ENCODE peak calls at places on chromosomes 1 and 21, in seven cellular contexts. L, N, Y, G, H, I and B are unnamed samples.

GRCh38 chr21:26127073-26127814 is 43.3 kb downstream of the APP start:
- DNase-seq in L (no peak), N (no peak), Y (no peak), G (no peak), H (no peak), I (no peak), B (no peak)

GRCh38 chr21:28256420-28256831 is 736.3 kb downstream of the LTN1 start:
- DNase-seq in L (no peak), N (no peak), Y (no peak), G (no peak), H (no peak), I (no peak), B (no peak)

GRCh38 chr1:178470411-178470960 is 26.3 kb downstream of the CLEC20A start:
- DNase-seq in L (no peak), N (no peak), Y (peak; percentile 10), G (no peak), H (no peak), I (no peak), B (no peak)

GRCh38 chr1:24047101-24047459 is 64.9 kb downstream of the MYOM3 start:
- DNase-seq in L (peak; percentile 75), N (peak; percentile 42), Y (peak; percentile 89), G (peak; percentile 28), H (peak; percentile 38), I (peak; percentile 57), B (no peak)

GRCh38 chr1:208919371-208919770 is 664.1 kb upstream of the CAMK1G start:
- DNase-seq in L (no peak), N (no peak), Y (peak; percentile 94), G (no peak), H (no peak), I (no peak), B (no peak)

GRCh38 chr1:210597555-210598134 is 268.9 kb downstream of the HHAT start:
- DNase-seq in L (no peak), N (no peak), Y (peak; percentile 89), G (no peak), H (peak; percentile 42), I (peak; percentile 95), B (no peak)

GRCh38 chr1:59880001-59880400 is 46.6 kb downstream of the CYP2J2 start:
- DNase-seq in L (no peak), N (no peak), Y (no peak), G (no peak), H (no peak), I (no peak), B (no peak)

GRCh38 chr1:19436716-19437476 is 48.4 kb downstream of the CAPZB start:
- DNase-seq in L (peak; percentile 71), N (peak; percentile 89), Y (peak; percentile 6), G (no peak), H (peak; percentile 62), I (no peak), B (no peak)

GRCh38 chr1:216183007-216183406 is 240.2 kb downstream of the USH2A start:
- DNase-seq in L (no peak), N (no peak), Y (peak; percentile 76), G (no peak), H (no peak), I (no peak), B (peak; percentile 64)

GRCh38 chr1:181486098-181486420 is 2.7 kb downstream of the CACNA1E start:
- DNase-seq in L (no peak), N (no peak), Y (no peak), G (no peak), H (no peak), I (no peak), B (no peak)

GRCh38 chr1:18957136-18957521 is 653 bp upstream of the IFFO2 start:
- DNase-seq in L (no peak), N (peak; percentile 47), Y (no peak), G (no peak), H (peak; percentile 63), I (no peak), B (no peak)

GRCh38 chr1:10599194-10599861 is 124.6 kb downstream of the PEX14 start:
- DNase-seq in L (no peak), N (no peak), Y (peak; percentile 82), G (no peak), H (no peak), I (peak; percentile 86), B (no peak)

GRCh38 chr21:34129039-34129891 is 55.9 kb downstream of the MRPS6 start:
- DNase-seq in L (peak; percentile 55), N (peak; percentile 44), Y (peak; percentile 14), G (peak; percentile 38), H (no peak), I (no peak), B (no peak)

GRCh38 chr1:157142765-157143423 is 4.7 kb upstream of the ETV3 start:
- DNase-seq in L (no peak), N (no peak), Y (peak; percentile 34), G (no peak), H (no peak), I (no peak), B (no peak)

GRCh38 chr1:151763990-151764389 is 694 bp upstream of the MRPL9 start:
- DNase-seq in L (no peak), N (no peak), Y (no peak), G (no peak), H (no peak), I (no peak), B (no peak)

GRCh38 chr1:107702946-107703571 is 261.9 kb downstream of the VAV3 start:
- DNase-seq in L (no peak), N (no peak), Y (peak; percentile 59), G (no peak), H (no peak), I (peak; percentile 45), B (no peak)

GRCh38 chr1:117616356-117616755 is 10.5 kb downstream of the TENT5C start:
- DNase-seq in L (no peak), N (peak; percentile 75), Y (no peak), G (no peak), H (no peak), I (no peak), B (no peak)

GRCh38 chr21:18114735-18115134 is 129.9 kb upstream of the CHODL start:
- DNase-seq in L (no peak), N (no peak), Y (no peak), G (no peak), H (no peak), I (no peak), B (no peak)

GRCh38 chr1:205670611-205671430 is 9.5 kb downstream of the SLC45A3 start:
- DNase-seq in L (no peak), N (no peak), Y (no peak), G (no peak), H (no peak), I (no peak), B (no peak)

GRCh38 chr1:208111646-208112200 is 132.5 kb downstream of the PLXNA2 start:
- DNase-seq in L (no peak), N (no peak), Y (no peak), G (no peak), H (no peak), I (no peak), B (no peak)

DNA sequence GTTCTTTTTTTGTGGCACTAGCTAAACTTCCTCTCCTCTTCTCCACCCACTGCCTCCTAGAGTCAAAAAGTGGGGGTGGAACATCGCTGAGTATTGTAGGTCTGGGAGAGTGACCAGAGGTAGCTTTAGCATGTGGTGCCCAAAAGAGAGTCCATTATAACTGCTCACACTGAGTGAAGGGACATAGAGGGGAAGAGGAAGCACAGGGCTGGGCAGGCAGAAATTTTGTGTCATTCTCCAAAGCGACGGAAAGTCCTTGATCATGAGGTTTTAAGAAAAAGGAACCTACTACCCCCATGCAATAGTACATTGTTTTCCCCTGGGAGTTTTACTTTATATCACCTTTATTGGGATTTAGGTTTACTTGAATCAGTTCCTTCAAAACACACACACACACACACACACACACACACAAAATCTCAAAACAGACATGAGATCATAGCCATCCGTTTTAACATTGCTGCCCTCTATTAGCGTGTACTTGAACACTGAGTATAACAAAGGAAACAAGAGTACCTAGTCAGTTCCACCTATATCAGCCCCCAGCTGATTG is 4.1 kb downstream of the CD84 start:
- DNase-seq in L (no peak), N (no peak), Y (no peak), G (no peak), H (no peak), I (no peak), B (no peak)
- H3K4me1 ChIP-seq in L (no peaks in the 10 kb centered on the region), N (no peaks in the 10 kb centered on the region), Y (no peaks in the 10 kb centered on the region), G (no peaks in the 10 kb centered on the region), H (peaks cover 60% of the 10 kb centered on the region), I (no peaks in the 10 kb centered on the region), B (no peaks in the 10 kb centered on the region)

GRCh38 chr1:220747426-220748090 is 564 bp upstream of the MTARC2 start:
- DNase-seq in L (no peak), N (no peak), Y (no peak), G (no peak), H (no peak), I (no peak), B (peak; percentile 4)

GRCh38 chr1:220751130-220751529 is 3.0 kb downstream of the MTARC2 start:
- DNase-seq in L (no peak), N (peak; percentile 67), Y (no peak), G (no peak), H (no peak), I (no peak), B (no peak)

GRCh38 chr1:220742520-220742919 is 5.6 kb upstream of the MTARC2 start:
- DNase-seq in L (no peak), N (no peak), Y (no peak), G (no peak), H (no peak), I (no peak), B (no peak)

GRCh38 chr1:220750126-220750525 is 2.0 kb downstream of the MTARC2 start:
- DNase-seq in L (no peak), N (no peak), Y (no peak), G (no peak), H (no peak), I (no peak), B (no peak)

DNA sequence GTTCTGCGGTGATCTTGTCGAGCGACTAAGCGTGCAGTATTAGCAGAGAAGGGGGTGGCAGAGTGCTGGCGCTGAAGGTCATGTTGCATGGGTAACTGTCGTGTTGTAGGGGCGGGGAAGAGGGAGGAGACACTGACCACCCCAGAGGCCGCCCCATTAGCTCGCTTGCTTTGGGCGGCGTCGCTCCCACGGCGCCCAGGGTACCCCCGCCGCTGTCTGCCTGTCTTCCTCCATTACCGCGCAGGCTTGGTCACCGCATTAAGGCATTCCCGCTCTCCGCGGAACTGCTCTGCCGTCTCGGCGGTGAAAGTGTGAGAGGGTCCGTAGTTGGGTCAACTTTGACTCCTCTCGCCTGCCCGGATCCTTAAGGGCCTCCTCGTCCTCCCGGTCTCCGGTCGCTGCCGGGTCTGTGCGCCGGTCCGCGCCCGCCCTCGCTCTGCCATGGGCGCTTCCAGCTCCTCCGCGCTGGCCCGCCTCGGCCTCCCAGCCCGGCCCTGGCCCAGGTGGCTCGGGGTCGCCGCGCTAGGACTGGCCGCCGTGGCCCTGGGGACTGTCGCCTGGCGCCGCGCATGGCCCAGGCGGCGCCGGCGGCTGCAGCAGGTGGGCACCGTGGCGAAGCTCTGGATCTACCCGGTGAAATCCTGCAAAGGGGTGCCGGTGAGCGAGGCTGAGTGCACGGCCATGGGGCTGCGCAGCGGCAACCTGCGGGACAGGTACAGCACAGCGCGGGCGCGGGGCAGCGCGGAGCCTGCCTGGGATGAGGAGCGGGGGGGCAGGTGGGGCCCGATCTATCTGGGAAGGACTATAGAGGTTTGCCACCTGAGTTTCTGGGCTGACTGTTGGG is at the start of gene MTARC2:
- DNase-seq in L (peak; percentile 82), N (peak; percentile 86), Y (peak; percentile 85), G (peak; percentile 56), H (peak; percentile 88), I (peak; percentile 79), B (peak; percentile 74)
- H3K4me1 ChIP-seq in L (peaks cover 42% of the 10 kb centered on the region), N (peaks cover 3% of the 10 kb centered on the region), Y (peaks cover 34% of the 10 kb centered on the region), G (peaks cover 46% of the 10 kb centered on the region), H (peaks cover 40% of the 10 kb centered on the region), I (peaks cover 24% of the 10 kb centered on the region), B (no peaks in the 10 kb centered on the region)

GRCh38 chr1:61289232-61289967 is 207.0 kb downstream of the NFIA start:
- DNase-seq in L (no peak), N (no peak), Y (no peak), G (no peak), H (no peak), I (no peak), B (no peak)
- H3K4me1 ChIP-seq in L (peaks cover 19% of the 10 kb centered on the region), N (no peaks in the 10 kb centered on the region), Y (peaks cover 51% of the 10 kb centered on the region), G (peaks cover 88% of the 10 kb centered on the region), H (peaks cover 11% of the 10 kb centered on the region), I (peaks cover 35% of the 10 kb centered on the region), B (no peaks in the 10 kb centered on the region)

GRCh38 chr1:94280541-94280940 is 43.2 kb upstream of the ARHGAP29 start:
- DNase-seq in L (no peak), N (no peak), Y (peak; percentile 78), G (no peak), H (no peak), I (no peak), B (no peak)
- H3K4me1 ChIP-seq in L (no peaks in the 10 kb centered on the region), N (no peaks in the 10 kb centered on the region), Y (peaks cover 39% of the 10 kb centered on the region), G (peaks cover 11% of the 10 kb centered on the region), H (no peaks in the 10 kb centered on the region), I (peaks cover 13% of the 10 kb centered on the region), B (no peaks in the 10 kb centered on the region)